ENCODE peak calls at places on chromosomes 2 and 18, in seven cellular contexts. U, F, D, C, A, P and N are unnamed samples.

GRCh38 chr2:160271166-160272086 is 71.4 kb upstream of the ITGB6 start:
- DNase-seq in U (no peak), F (peak; percentile 25), D (no peak), C (peak; percentile 57), A (peak; percentile 41), P (no peak), N (no peak)

GRCh38 chr2:202406445-202406967 is 30.4 kb downstream of the BMPR2 start:
- DNase-seq in U (no peak), F (no peak), D (no peak), C (no peak), A (no peak), P (no peak), N (no peak)

GRCh38 chr2:127641846-127642510 is 4.0 kb upstream of the GPR17 start:
- DNase-seq in U (no peak), F (no peak), D (no peak), C (no peak), A (no peak), P (no peak), N (no peak)

GRCh38 chr18:39486268-39486667 is 1920.7 kb upstream of the CELF4 start:
- DNase-seq in U (no peak), F (no peak), D (no peak), C (no peak), A (no peak), P (no peak), N (no peak)

GRCh38 chr2:188291617-188292445 is at the start of gene GULP1:
- DNase-seq in U (peak; percentile 55), F (peak; percentile 80), D (peak; percentile 71), C (peak; percentile 94), A (peak; percentile 84), P (peak; percentile 66), N (peak; percentile 90)

GRCh38 chr2:118833716-118834439 is 13.6 kb downstream of the EN1 start:
- DNase-seq in U (no peak), F (no peak), D (no peak), C (no peak), A (no peak), P (no peak), N (no peak)

GRCh38 chr2:30072250-30072842 is 74.5 kb upstream of the YPEL5 start:
- DNase-seq in U (peak; percentile 69), F (peak; percentile 46), D (peak; percentile 74), C (no peak), A (peak; percentile 51), P (peak; percentile 46), N (no peak)

GRCh38 chr2:144151405-144151804 is 368.5 kb downstream of the ZEB2 start:
- DNase-seq in U (no peak), F (no peak), D (no peak), C (no peak), A (no peak), P (no peak), N (no peak)

GRCh38 chr18:79631761-79632446 is 47.7 kb upstream of the CTDP1 start:
- DNase-seq in U (no peak), F (no peak), D (no peak), C (no peak), A (no peak), P (no peak), N (no peak)

GRCh38 chr2:46459694-46460093 is 19.7 kb upstream of the TMEM247 start:
- DNase-seq in U (no peak), F (no peak), D (no peak), C (no peak), A (no peak), P (no peak), N (no peak)

GRCh38 chr2:175236930-175237329 is 55.4 kb upstream of the ATP5MC3 start:
- DNase-seq in U (no peak), F (no peak), D (no peak), C (no peak), A (no peak), P (no peak), N (no peak)

GRCh38 chr2:177295479-177295878 is 31.0 kb upstream of the NFE2L2 start:
- DNase-seq in U (no peak), F (no peak), D (peak; percentile 89), C (no peak), A (no peak), P (no peak), N (no peak)

GRCh38 chr2:63614983-63615945 is 26.5 kb downstream of the MDH1 start:
- DNase-seq in U (no peak), F (no peak), D (no peak), C (no peak), A (no peak), P (no peak), N (no peak)

GRCh38 chr2:32472605-32473004 is 115.8 kb downstream of the BIRC6 start:
- DNase-seq in U (no peak), F (no peak), D (no peak), C (no peak), A (no peak), P (no peak), N (no peak)

GRCh38 chr2:40372586-40372985 is 79.3 kb downstream of the SLC8A1 start:
- DNase-seq in U (no peak), F (no peak), D (no peak), C (no peak), A (no peak), P (no peak), N (no peak)

GRCh38 chr2:68420254-68420910 is 46.7 kb downstream of the FBXO48 start:
- DNase-seq in U (no peak), F (no peak), D (no peak), C (no peak), A (no peak), P (no peak), N (no peak)

GRCh38 chr2:5373200-5373599 is 319.0 kb upstream of the SOX11 start:
- DNase-seq in U (no peak), F (no peak), D (no peak), C (no peak), A (no peak), P (no peak), N (no peak)

GRCh38 chr18:55967019-55967418 is 379.0 kb upstream of the TCF4 start:
- DNase-seq in U (no peak), F (no peak), D (no peak), C (no peak), A (no peak), P (no peak), N (no peak)

GRCh38 chr2:50004667-50005066 is 850.4 kb upstream of the FSHR start:
- DNase-seq in U (no peak), F (no peak), D (no peak), C (no peak), A (no peak), P (no peak), N (no peak)

GRCh38 chr18:34965108-34965507 is 76.1 kb upstream of the MAPRE2 start:
- DNase-seq in U (no peak), F (no peak), D (no peak), C (no peak), A (no peak), P (no peak), N (no peak)

GRCh38 chr2:148796735-148797512 is 78.1 kb upstream of the KIF5C start:
- DNase-seq in U (no peak), F (no peak), D (no peak), C (no peak), A (no peak), P (no peak), N (no peak)